ENCODE peak calls at places on chromosomes 4 and X, in seven cellular contexts. H is right lobe of liver; I is activated CD4-positive, alpha-beta T cell treated with anti-CD3 and anti-CD28 coated beads for 4 hours; T is memory B cell; L is BE2C; D is posterior vena cava; N is dermis blood vessel endothelial cell. R is an unnamed sample.

GRCh38 chr4:149735796-149736195 is 79.8 kb downstream of the IQCM start:
- DNase-seq in N (no peak), D (no peak), L (no peak), T (no peak), I (no peak), H (no peak), R (no peak)

GRCh38 chr4:6095023-6095817 is 77.0 kb upstream of the C4orf50 start:
- DNase-seq in N (peak), I (no peak), T (no peak), L (no peak), D (no peak), H (no peak), R (no peak)

GRCh38 chr4:71456841-71457240 is 118.0 kb downstream of the SLC4A4 start:
- DNase-seq in L (no peak), T (no peak), D (no peak), N (no peak), H (no peak), I (no peak), R (no peak)

GRCh38 chr4:65825121-65825520 is 154.8 kb upstream of the EPHA5 start:
- DNase-seq in I (no peak), T (no peak), H (no peak), D (no peak), L (no peak), N (no peak), R (no peak)

GRCh38 chrX:20487227-20487626 is 220.5 kb upstream of the RPS6KA3 start:
- DNase-seq in I (no peak), D (no peak), H (no peak), N (no peak), L (no peak), T (no peak), R (no peak)

GRCh38 chr4:165760182-165760581 is 112.9 kb upstream of the TLL1 start:
- DNase-seq in L (no peak), H (no peak), N (no peak), I (no peak), D (no peak), T (no peak), R (no peak)

GRCh38 chr4:1851575-1852415 is 4.2 kb downstream of the LETM1 start:
- DNase-seq in L (no peak), D (no peak), I (no peak), N (no peak), H (peak), T (no peak), R (no peak)

GRCh38 chr4:101398807-101399206 is 51.5 kb upstream of the PPP3CA start:
- DNase-seq in I (no peak), L (no peak), N (no peak), T (no peak), D (no peak), H (no peak), R (no peak)

GRCh38 chr4:119139316-119139715 is 3.7 kb downstream of the MYOZ2 start:
- DNase-seq in N (no peak), D (no peak), L (no peak), T (no peak), H (no peak), I (no peak), R (no peak)

GRCh38 chr4:99653921-99654890 is 3.4 kb downstream of the C4orf54 start:
- DNase-seq in T (no peak), H (no peak), I (no peak), N (peak), D (no peak), L (no peak), R (no peak)

GRCh38 chr4:185186769-185187168 is 17.0 kb downstream of the CFAP97 start:
- DNase-seq in L (no peak), N (no peak), T (no peak), D (no peak), I (no peak), H (no peak), R (no peak)

GRCh38 chrX:3371163-3371562 is 24.7 kb upstream of the MXRA5 start:
- DNase-seq in L (no peak), H (no peak), N (no peak), T (no peak), I (no peak), D (no peak), R (no peak)

GRCh38 chr4:118683513-118683912 is 1.7 kb upstream of the METTL14 start:
- DNase-seq in D (no peak), L (peak), N (peak), H (no peak), I (no peak), T (no peak), R (no peak)

GRCh38 chrX:136528645-136529315 is 3.2 kb upstream of the VGLL1 start:
- DNase-seq in D (no peak), I (no peak), L (peak), T (no peak), H (no peak), N (no peak), R (no peak)

GRCh38 chr4:187618701-187619278 is 376.8 kb upstream of the ZFP42 start:
- DNase-seq in L (no peak), H (no peak), T (no peak), D (no peak), N (peak), I (no peak), R (no peak)

GRCh38 chr4:61532324-61532723 is 332.2 kb downstream of the ADGRL3 start:
- DNase-seq in N (no peak), H (no peak), T (no peak), I (no peak), D (no peak), L (no peak), R (no peak)

GRCh38 chrX:22159071-22159470 is 113.6 kb upstream of the CBLL2 start:
- DNase-seq in N (peak), D (no peak), H (no peak), T (no peak), I (no peak), L (no peak), R (no peak)

GRCh38 chrX:70554523-70554922 is 109.9 kb downstream of the DLG3 start:
- DNase-seq in D (no peak), L (no peak), H (no peak), N (no peak), T (no peak), I (no peak), R (no peak)

GRCh38 chrX:101693476-101693875 is 33.8 kb upstream of the ARMCX2 start:
- DNase-seq in L (no peak), H (no peak), I (no peak), T (no peak), N (no peak), D (no peak), R (no peak)

GRCh38 chr4:118284169-118284568 is 68.6 kb downstream of the PRSS12 start:
- DNase-seq in D (no peak), H (no peak), I (no peak), T (no peak), L (no peak), N (no peak), R (no peak)

GRCh38 chr4:158656439-158656838 is 15.2 kb downstream of the C4orf46 start:
- DNase-seq in L (no peak), T (no peak), H (no peak), D (no peak), N (no peak), I (no peak), R (no peak)

GRCh38 chrX:96183843-96184242 is 500.8 kb upstream of the DIAPH2 start:
- DNase-seq in I (no peak), H (no peak), T (no peak), D (no peak), N (peak), L (no peak), R (no peak)

GRCh38 chrX:115952417-115953092 is 218.0 kb upstream of the AGTR2 start:
- DNase-seq in I (no peak), D (no peak), H (no peak), T (no peak), L (peak), N (no peak), R (no peak)

GRCh38 chr4:103443324-103443723 is 245.2 kb upstream of the CENPE start:
- DNase-seq in H (no peak), I (no peak), D (no peak), L (no peak), N (no peak), T (no peak), R (no peak)

GRCh38 chrX:119237526-119238035 is 1.5 kb downstream of the PGRMC1 start:
- DNase-seq in I (no peak), L (no peak), D (no peak), T (no peak), H (no peak), N (no peak), R (no peak)

GRCh38 chr4:169246957-169247396 is 23.8 kb downstream of the SH3RF1 start:
- DNase-seq in D (no peak), L (no peak), H (no peak), I (no peak), T (no peak), N (no peak), R (no peak)

GRCh38 chr4:834368-835147 is 8.6 kb upstream of the CPLX1 start:
- DNase-seq in D (no peak), L (no peak), T (no peak), I (no peak), H (no peak), N (no peak), R (no peak)

GRCh38 chr4:84582988-84583870 is at the start of gene CDS1:
- DNase-seq in D (peak), T (no peak), I (peak), N (peak), L (peak), H (peak), R (no peak)

GRCh38 chr4:1403591-1404572 is 2.4 kb downstream of the NKX1-1 start:
- DNase-seq in H (peak), N (no peak), T (no peak), L (peak), I (no peak), D (peak), R (no peak)

GRCh38 chr4:156832886-156833285 is 138.7 kb downstream of the PDGFC start:
- DNase-seq in L (no peak), I (no peak), T (no peak), H (no peak), N (no peak), D (no peak), R (no peak)

GRCh38 chr4:23279377-23279988 is 586.7 kb downstream of the GBA3 start:
- DNase-seq in T (no peak), D (no peak), L (no peak), N (no peak), I (no peak), H (no peak), R (no peak)

GRCh38 chr4:72714482-72715279 is 145.7 kb upstream of the ADAMTS3 start:
- DNase-seq in N (no peak), T (no peak), I (no peak), D (no peak), H (no peak), L (no peak), R (no peak)

GRCh38 chr4:5469151-5469775 is 239.1 kb downstream of the EVC2 start:
- DNase-seq in N (no peak), H (peak), I (no peak), D (no peak), L (no peak), T (no peak), R (no peak)

GRCh38 chr4:3521621-3522325 is 10.4 kb downstream of the LRPAP1 start:
- DNase-seq in I (no peak), D (peak), N (no peak), T (no peak), H (no peak), L (no peak), R (no peak)

R was measured in pulmonary artery endothelial cell.